ENCODE peak calls at places on chromosomes 7 and 10, in six cellular contexts. L, X, B, J, W and S are unnamed samples.

GRCh38 chr7:141973673-141974072 is at the start of gene TAS2R38:
- DNase-seq in B (no peak), W (no peak), J (no peak), L (no peak), X (no peak), S (no peak)

GRCh38 chr10:53664620-53665019 is 892.0 kb upstream of the MBL2 start:
- DNase-seq in X (no peak), W (peak; percentile 51), L (no peak), J (no peak), B (no peak), S (no peak)

GRCh38 chr10:43375401-43376020 is 4.1 kb downstream of the FXYD4 start:
- DNase-seq in J (no peak), L (no peak), W (no peak), X (no peak), B (no peak), S (no peak)

GRCh38 chr7:66769833-66770512 is 29.4 kb downstream of the RABGEF1 start:
- DNase-seq in W (peak; percentile 87), L (no peak), X (no peak), B (peak; percentile 74), J (no peak), S (no peak)

GRCh38 chr10:17851611-17852010 is 42.5 kb downstream of the MRC1 start:
- DNase-seq in X (no peak), J (no peak), L (no peak), B (no peak), W (no peak), S (no peak)

GRCh38 chr10:15254808-15255655 is 86.5 kb upstream of the NMT2 start:
- DNase-seq in B (no peak), W (no peak), X (peak; percentile 71), L (peak; percentile 42), J (no peak), S (no peak)

GRCh38 chr10:11355625-11356024 is 255.8 kb downstream of the USP6NL start:
- DNase-seq in X (no peak), J (no peak), W (no peak), B (no peak), L (no peak), S (no peak)

GRCh38 chr7:151794508-151795167 is 82.3 kb downstream of the PRKAG2 start:
- DNase-seq in W (no peak), J (peak; percentile 17), B (peak; percentile 10), X (peak; percentile 48), L (no peak), S (no peak)

GRCh38 chr10:25753776-25754175 is 180.3 kb upstream of the MYO3A start:
- DNase-seq in X (peak; percentile 82), W (peak; percentile 48), J (no peak), L (no peak), B (no peak), S (no peak)

GRCh38 chr7:153835104-153835503 is 217.1 kb upstream of the DPP6 start:
- DNase-seq in X (peak; percentile 15), J (no peak), L (no peak), W (no peak), B (no peak), S (no peak)

GRCh38 chr7:139871276-139871675 is 42.2 kb downstream of the TBXAS1 start:
- DNase-seq in L (no peak), J (no peak), B (peak; percentile 78), X (no peak), W (peak; percentile 30), S (no peak)

GRCh38 chr7:156475179-156475578 is 165.4 kb upstream of the RNF32 start:
- DNase-seq in B (no peak), X (no peak), J (no peak), W (peak; percentile 3), L (no peak), S (peak; percentile 28)

GRCh38 chr10:122525788-122526187 is 34.8 kb upstream of the DMBT1 start:
- DNase-seq in X (peak; percentile 50), J (no peak), B (no peak), W (no peak), L (no peak), S (no peak)

GRCh38 chr7:32587431-32587948 is 92.2 kb downstream of the AVL9 start:
- DNase-seq in B (peak; percentile 89), X (no peak), J (no peak), L (no peak), W (peak; percentile 95), S (no peak)

GRCh38 chr10:72075184-72076115 is 12.9 kb downstream of the SPOCK2 start:
- DNase-seq in X (no peak), L (no peak), J (no peak), W (no peak), B (no peak), S (no peak)

GRCh38 chr10:86648706-86649426 is 5.5 kb upstream of the OPN4 start:
- DNase-seq in L (no peak), W (peak; percentile 63), X (no peak), B (peak; percentile 68), J (no peak), S (no peak)

GRCh38 chr10:118332948-118333710 is 9.0 kb downstream of the FAM204A start:
- DNase-seq in J (no peak), B (peak; percentile 5), L (no peak), X (no peak), W (peak; percentile 36), S (no peak)

GRCh38 chr10:85152488-85152887 is 824.1 kb downstream of the CCSER2 start:
- DNase-seq in W (no peak), L (no peak), B (no peak), X (peak; percentile 58), J (no peak), S (no peak)

GRCh38 chr7:52017802-52018679 is 701.4 kb upstream of the COBL start:
- DNase-seq in L (peak; percentile 82), B (no peak), J (peak; percentile 63), W (peak; percentile 7), X (peak; percentile 86), S (peak; percentile 53)

GRCh38 chr7:99296471-99296870 is 23.8 kb downstream of the MYH16 start:
- DNase-seq in J (no peak), B (no peak), L (peak; percentile 48), X (peak; percentile 34), W (no peak), S (no peak)

GRCh38 chr10:77692782-77693181 is 55.2 kb upstream of the KCNMA1 start:
- DNase-seq in B (peak; percentile 68), W (no peak), L (no peak), J (no peak), X (no peak), S (no peak)

GRCh38 chr7:98075801-98076200 is 30.9 kb upstream of the LMTK2 start:
- DNase-seq in J (no peak), W (no peak), X (no peak), L (no peak), B (no peak), S (no peak)

GRCh38 chr7:64463636-64464375 is 99.1 kb downstream of the ZNF680 start:
- DNase-seq in W (no peak), X (no peak), B (peak; percentile 4), J (no peak), L (no peak), S (no peak)

GRCh38 chr10:1070939-1071338 is 14.8 kb downstream of the WDR37 start:
- DNase-seq in X (peak; percentile 91), J (no peak), W (peak; percentile 48), B (peak; percentile 69), L (peak; percentile 53), S (no peak)

DNA sequence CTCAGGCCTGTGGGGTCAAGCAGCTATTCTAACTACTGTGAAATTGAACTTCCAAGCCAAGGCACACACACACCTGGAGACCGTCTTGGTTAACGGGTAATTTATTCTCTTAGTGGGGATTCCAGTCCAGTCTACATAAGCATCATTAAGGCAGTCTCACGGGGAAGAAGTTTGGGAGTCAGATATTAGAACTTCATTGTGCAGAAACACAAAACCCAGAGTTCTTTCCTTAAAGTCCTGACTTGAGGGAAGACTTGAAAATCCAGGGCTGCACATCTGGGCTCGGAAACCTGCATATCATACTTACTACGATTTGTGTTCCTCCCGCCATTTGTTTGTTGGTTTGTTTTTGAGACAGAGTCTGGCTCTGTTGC is 112.0 kb downstream of the PTPRN2 start:
- DNase-seq in J (no peak), L (no peak), X (no peak), B (no peak), W (no peak), S (no peak)
- H2BK15ac ChIP-seq in J (no peak overlapping the region), L (no peak overlapping the region), X (no peak overlapping the region), B (no peak overlapping the region), W (no peak overlapping the region), S (no peak overlapping the region)

DNA sequence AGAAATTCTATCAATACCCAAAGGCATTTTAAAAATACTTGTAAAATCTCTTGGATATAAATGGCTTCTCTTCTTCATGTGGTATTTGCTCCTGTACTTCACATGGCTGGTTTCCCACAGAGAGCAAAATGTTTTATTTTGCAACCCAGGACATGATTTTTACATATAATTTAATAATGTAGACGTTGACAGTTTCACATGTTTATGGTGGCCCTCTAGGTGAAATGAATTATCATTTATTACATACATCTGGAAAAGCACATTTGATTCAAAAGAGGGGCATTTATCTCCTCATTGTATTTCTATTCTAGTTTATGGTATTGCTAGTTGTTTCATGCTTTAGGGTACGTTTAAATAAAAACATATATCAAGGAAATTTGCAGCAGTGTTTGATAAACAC is 52.2 kb downstream of the LRGUK start:
- DNase-seq in J (no peak), W (no peak), X (no peak), B (no peak), L (no peak), S (no peak)
- H2BK15ac ChIP-seq in J (no peak overlapping the region), W (no peak overlapping the region), X (no peak overlapping the region), B (no peak overlapping the region), L (no peak overlapping the region), S (no peak overlapping the region)

GRCh38 chr10:58579011-58579655 is 66.5 kb downstream of the BICC1 start:
- DNase-seq in X (peak; percentile 37), W (no peak), B (no peak), L (no peak), J (no peak), S (no peak)
- H2BK15ac ChIP-seq in X (no peak overlapping the region), W (no peak overlapping the region), B (peak overlapping the region; percentile 56), L (no peak overlapping the region), J (no peak overlapping the region), S (no peak overlapping the region)

GRCh38 chr10:8296742-8297101 is 242.2 kb downstream of the GATA3 start:
- DNase-seq in X (no peak), L (no peak), W (no peak), B (no peak), J (no peak), S (no peak)

GRCh38 chr10:8294779-8295178 is 240.3 kb downstream of the GATA3 start:
- DNase-seq in L (no peak), J (no peak), B (no peak), X (no peak), W (no peak), S (no peak)

GRCh38 chr10:8295311-8295710 is 240.8 kb downstream of the GATA3 start:
- DNase-seq in L (no peak), X (no peak), B (no peak), W (no peak), J (no peak), S (no peak)

GRCh38 chr10:8297107-8297506 is 242.6 kb downstream of the GATA3 start:
- DNase-seq in B (no peak), X (no peak), L (no peak), J (no peak), W (no peak), S (no peak)

DNA sequence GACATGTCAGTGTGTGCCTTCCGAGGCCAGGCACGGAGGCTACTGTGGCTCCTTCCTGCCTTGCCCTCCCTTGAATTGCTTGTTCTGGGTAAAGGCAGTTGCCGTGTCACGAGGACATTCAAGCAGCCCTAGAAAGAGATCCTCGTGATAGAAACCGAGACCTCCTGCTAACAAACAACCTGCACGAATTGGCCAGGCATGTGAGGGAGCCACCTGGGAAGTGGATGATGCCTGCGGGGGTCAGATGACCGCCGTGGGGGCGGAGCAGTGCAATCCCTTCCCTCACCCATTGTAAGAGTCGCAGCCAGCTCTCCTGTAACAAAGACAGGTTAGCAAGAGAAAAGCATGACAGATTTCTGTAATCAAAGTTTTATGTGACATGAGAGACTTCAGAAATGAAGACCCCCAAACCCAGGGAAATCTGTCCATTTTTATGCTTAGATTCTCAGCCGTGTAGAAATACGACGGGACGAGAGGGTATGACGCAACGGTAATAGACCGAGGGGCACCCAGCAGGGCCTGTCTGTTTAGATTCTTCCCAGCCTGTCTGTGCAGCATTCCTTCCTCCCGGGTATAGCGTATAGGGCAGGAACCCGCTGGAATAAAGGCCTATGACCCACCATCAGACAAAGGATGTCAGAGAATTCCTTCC is 241.7 kb downstream of the GATA3 start:
- DNase-seq in X (peak; percentile 84), L (peak; percentile 72), J (no peak), W (no peak), B (no peak), S (no peak)
- H2BK15ac ChIP-seq in X (no peak overlapping the region), L (no peak overlapping the region), J (no peak overlapping the region), W (no peak overlapping the region), B (no peak overlapping the region), S (peak overlapping the region; percentile 50)